ENCODE peak calls at places on chromosome 9, in six cellular contexts. L is CD8-positive, alpha-beta T cell; M is spleen; J is neuronal stem cell; Q is WTC11; Y is brain microvascular endothelial cell. B is an unnamed sample.

GRCh38 chr9:125486576-125486975 is 220.4 kb downstream of the MAPKAP1 start:
- DNase-seq in Y (no peak), J (no peak), Q (no peak), M (no peak), L (no peak), B (no peak)

GRCh38 chr9:128191406-128192046 is at the start of gene CIZ1:
- DNase-seq in M (peak), Q (peak), L (peak), Y (peak), J (peak), B (peak)

GRCh38 chr9:91122755-91123154 is 239.0 kb downstream of the AUH start:
- DNase-seq in J (no peak), M (no peak), Y (no peak), Q (no peak), L (no peak), B (no peak)

GRCh38 chr9:124899845-124900244 is 37.9 kb downstream of the ARPC5L start:
- DNase-seq in J (no peak), Q (no peak), Y (no peak), M (no peak), L (no peak), B (no peak)

GRCh38 chr9:107351382-107352045 is 68.4 kb downstream of the RAD23B start:
- DNase-seq in Q (no peak), J (no peak), Y (no peak), M (no peak), L (no peak), B (no peak)

GRCh38 chr9:99024959-99025358 is 80.0 kb upstream of the TGFBR1 start:
- DNase-seq in L (no peak), M (no peak), Q (no peak), Y (peak), J (no peak), B (no peak)

GRCh38 chr9:68775003-68775730 is 70.1 kb downstream of the PIP5K1B start:
- DNase-seq in Q (no peak), J (no peak), Y (peak), M (no peak), L (no peak), B (no peak)

GRCh38 chr9:36832232-36832795 is 201.8 kb downstream of the PAX5 start:
- DNase-seq in Q (no peak), L (no peak), J (no peak), M (no peak), Y (no peak), B (no peak)

GRCh38 chr9:95276395-95276954 is 41.0 kb downstream of the FANCC start:
- DNase-seq in Q (no peak), M (no peak), Y (no peak), L (no peak), J (no peak), B (no peak)

GRCh38 chr9:99451121-99451606 is 229.1 kb downstream of the SEC61B start:
- DNase-seq in J (no peak), Y (no peak), L (no peak), Q (no peak), M (no peak), B (peak)

GRCh38 chr9:2411459-2412215 is 209.9 kb upstream of the VLDLR start:
- DNase-seq in L (no peak), Q (no peak), J (peak), M (no peak), Y (peak), B (peak)

GRCh38 chr9:88578486-88579362 is 43.7 kb downstream of the NXNL2 start:
- DNase-seq in M (peak), L (peak), Q (peak), Y (peak), J (peak), B (peak)

GRCh38 chr9:123421801-123422455 is 65.9 kb downstream of the CRB2 start:
- DNase-seq in J (no peak), Y (no peak), Q (no peak), M (peak), L (no peak), B (no peak)

GRCh38 chr9:38008168-38009034 is 60.6 kb downstream of the SHB start:
- DNase-seq in J (no peak), Y (peak), M (no peak), L (no peak), Q (peak), B (no peak)

GRCh38 chr9:34454571-34455065 is 3.8 kb downstream of the FAM219A start:
- DNase-seq in J (no peak), L (no peak), Y (peak), M (no peak), Q (no peak), B (no peak)

GRCh38 chr9:98760231-98760630 is 36.1 kb downstream of the ANKS6 start:
- DNase-seq in Q (no peak), Y (no peak), M (no peak), J (no peak), L (no peak), B (no peak)

GRCh38 chr9:83281306-83282255 is 218.6 kb upstream of the RASEF start:
- DNase-seq in M (no peak), J (no peak), Q (no peak), L (no peak), Y (peak), B (no peak)

GRCh38 chr9:129278391-129279237 is 100.6 kb upstream of the IER5L start:
- DNase-seq in L (no peak), M (peak), Q (peak), Y (peak), J (no peak), B (no peak)

GRCh38 chr9:126303488-126303887 is 23.1 kb upstream of the MVB12B start:
- DNase-seq in M (no peak), J (no peak), L (no peak), Y (no peak), Q (no peak), B (no peak)

GRCh38 chr9:78462616-78463015 is 165.7 kb downstream of the PSAT1 start:
- DNase-seq in Q (no peak), M (no peak), L (no peak), Y (no peak), J (no peak), B (no peak)

GRCh38 chr9:2780846-2781245 is 63.0 kb downstream of the PUM3 start:
- DNase-seq in Y (no peak), Q (no peak), J (no peak), M (no peak), L (no peak), B (no peak)

GRCh38 chr9:18743976-18744375 is 270.0 kb downstream of the ADAMTSL1 start:
- DNase-seq in L (no peak), Y (no peak), J (no peak), Q (no peak), M (no peak), B (no peak)

GRCh38 chr9:99130069-99130468 is 25.2 kb downstream of the TGFBR1 start:
- DNase-seq in L (no peak), Y (no peak), Q (no peak), M (no peak), J (no peak), B (no peak)

GRCh38 chr9:76223749-76224340 is 170.4 kb downstream of the RFK start:
- DNase-seq in Y (no peak), M (no peak), L (no peak), Q (no peak), J (no peak), B (no peak)

GRCh38 chr9:136443087-136443486 is 3.4 kb upstream of the INPP5E start:
- DNase-seq in Y (no peak), J (no peak), Q (no peak), M (no peak), L (no peak), B (no peak)

B was measured in hippocampal formation.